ENCODE peak calls at places on chromosome 19, in six cellular contexts. L is HCT116, Y is SK-N-SH, X is K562, C is GM12878, J is H1. M is an unnamed sample.

GRCh38 chr19:29845576-29846176 is 33.9 kb downstream of the CCNE1 start:
- DNase-seq in L (no peak), Y (peak; percentile 63), X (peak; percentile 42), C (no peak), J (no peak), M (no peak)

GRCh38 chr19:38218204-38218603 is 5.8 kb downstream of the DPF1 start:
- DNase-seq in L (no peak), Y (no peak), X (no peak), C (no peak), J (no peak), M (no peak)

GRCh38 chr19:18416778-18417249 is 2.4 kb upstream of the SSBP4 start:
- DNase-seq in L (no peak), Y (peak; percentile 92), X (peak; percentile 97), C (no peak), J (no peak), M (peak; percentile 65)

GRCh38 chr19:33557720-33558119 is 36.1 kb upstream of the PEPD start:
- DNase-seq in L (no peak), Y (no peak), X (no peak), C (no peak), J (no peak), M (no peak)

GRCh38 chr19:16037424-16038195 is 38.7 kb upstream of the TPM4 start:
- DNase-seq in L (no peak), Y (peak; percentile 23), X (no peak), C (no peak), J (no peak), M (no peak)

GRCh38 chr19:17296278-17296677 is 6.9 kb downstream of the ABHD8 start:
- DNase-seq in L (no peak), Y (peak; percentile 39), X (no peak), C (no peak), J (no peak), M (no peak)

GRCh38 chr19:30228726-30229523 is 143.3 kb upstream of the ZNF536 start:
- DNase-seq in L (no peak), Y (peak; percentile 76), X (no peak), C (no peak), J (no peak), M (no peak)

GRCh38 chr19:40583283-40583682 is 6.6 kb downstream of the SHKBP1 start:
- DNase-seq in L (no peak), Y (no peak), X (no peak), C (no peak), J (no peak), M (no peak)

GRCh38 chr19:39805120-39805519 is 26.5 kb downstream of the LEUTX start:
- DNase-seq in L (no peak), Y (no peak), X (peak; percentile 20), C (no peak), J (no peak), M (no peak)

GRCh38 chr19:40549007-40549708 is 27.5 kb upstream of the SHKBP1 start:
- DNase-seq in L (peak; percentile 63), Y (peak; percentile 95), X (peak; percentile 88), C (no peak), J (peak; percentile 73), M (peak; percentile 52)

GRCh38 chr19:33748231-33748630 is 48.4 kb upstream of the KCTD15 start:
- DNase-seq in L (no peak), Y (no peak), X (no peak), C (no peak), J (no peak), M (no peak)

GRCh38 chr19:49442354-49442753 is 1.0 kb upstream of the SLC17A7 start:
- DNase-seq in L (no peak), Y (no peak), X (no peak), C (no peak), J (no peak), M (no peak)

GRCh38 chr19:50383852-50384684 is at the start of gene POLD1:
- DNase-seq in L (peak; percentile 97), Y (peak; percentile 99), X (peak; percentile 99), C (peak; percentile 91), J (peak; percentile 98), M (peak; percentile 96)

GRCh38 chr19:39237200-39238184 is 7.3 kb downstream of the IFNL3 start:
- DNase-seq in L (peak; percentile 3), Y (no peak), X (peak; percentile 55), C (peak; percentile 45), J (no peak), M (no peak)

GRCh38 chr19:41997121-41997850 is 3.3 kb upstream of the ATP1A3 start:
- DNase-seq in L (no peak), Y (peak; percentile 62), X (peak; percentile 60), C (no peak), J (no peak), M (peak; percentile 83)

GRCh38 chr19:58513694-58514563 is 2.1 kb upstream of the SLC27A5 start:
- DNase-seq in L (peak; percentile 86), Y (peak; percentile 99), X (peak; percentile 96), C (peak; percentile 85), J (peak; percentile 92), M (peak; percentile 95)

GRCh38 chr19:29873024-29873800 is 61.4 kb downstream of the CCNE1 start:
- DNase-seq in L (no peak), Y (peak; percentile 96), X (peak; percentile 61), C (no peak), J (no peak), M (peak; percentile 49)

GRCh38 chr19:50300814-50301606 is 28.2 kb downstream of the KCNC3 start:
- DNase-seq in L (peak; percentile 10), Y (no peak), X (no peak), C (no peak), J (no peak), M (no peak)

GRCh38 chr19:20999731-21000352 is 20.6 kb upstream of the ZNF430 start:
- DNase-seq in L (no peak), Y (peak; percentile 95), X (peak; percentile 65), C (peak; percentile 62), J (peak; percentile 92), M (peak; percentile 98)

DNA sequence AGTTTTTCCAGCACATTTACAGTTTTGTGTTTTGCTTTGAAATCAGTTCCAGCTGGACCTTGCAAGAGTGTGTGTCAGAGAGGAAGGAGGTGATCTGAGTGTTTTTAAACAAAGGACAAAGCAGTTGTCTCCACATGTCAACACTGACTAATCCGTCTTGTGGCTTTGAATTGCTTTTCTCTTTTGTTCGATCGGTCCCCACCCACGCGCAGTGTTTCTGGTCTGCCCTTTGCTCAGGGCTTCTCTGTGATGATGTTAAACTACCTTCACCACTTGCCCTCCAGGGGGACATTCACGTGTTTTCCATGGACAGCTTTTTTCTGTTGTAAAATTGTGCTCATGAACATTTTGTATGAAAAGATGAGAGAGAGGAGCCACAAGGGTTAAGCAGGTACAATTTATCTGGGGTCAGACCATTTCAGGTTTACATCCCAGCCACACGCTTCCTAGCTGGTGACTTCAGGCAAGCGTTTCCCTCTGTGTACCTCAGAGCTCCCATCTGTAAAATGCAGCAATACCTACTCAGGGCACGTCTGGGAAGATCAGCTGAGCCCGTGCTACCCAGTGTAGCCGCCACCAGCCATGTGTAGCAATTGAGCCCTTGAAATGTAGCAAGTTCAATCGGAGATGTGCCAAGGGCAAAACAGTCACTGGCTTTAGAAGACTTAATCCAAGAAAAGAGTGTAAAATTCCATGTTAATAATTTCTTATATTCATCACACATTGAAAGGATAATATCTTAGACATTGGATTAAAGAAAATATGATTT is 13.5 kb upstream of the PLA2G4C start:
- DNase-seq in L (peak; percentile 39), Y (no peak), X (no peak), C (no peak), J (no peak), M (no peak)
- TF ChIP-seq JUND in L (peak; percentile 12), Y (no peak), X (no peak), C (no peak), J (no peak), M (no peak)

DNA sequence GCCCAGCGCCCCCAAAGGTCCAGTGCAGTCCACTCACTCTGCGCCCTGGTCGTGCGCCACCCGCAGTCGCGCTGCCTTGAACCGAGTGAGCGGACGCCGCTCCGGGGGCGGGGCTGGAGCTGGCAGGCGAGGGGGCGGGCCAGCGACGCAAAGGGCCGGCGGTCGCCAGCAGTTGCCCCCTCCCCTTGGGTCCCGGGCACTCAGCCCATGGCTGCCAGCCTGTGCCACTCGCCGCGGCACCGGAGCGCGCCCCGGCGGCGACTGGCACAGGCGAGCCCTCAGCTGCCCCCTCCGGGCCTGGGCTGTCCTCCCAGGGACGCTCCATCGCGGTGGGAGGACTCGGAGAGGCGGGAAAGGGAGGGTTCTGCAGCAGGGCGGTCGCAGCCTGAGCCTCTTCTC is at the start of gene S1PR5:
- DNase-seq in L (no peak), Y (peak; percentile 70), X (peak; percentile 34), C (no peak), J (no peak), M (peak; percentile 58)
- TF ChIP-seq JUND in L (no peak), Y (no peak), X (no peak), C (no peak), J (no peak), M (no peak)

GRCh38 chr19:14181906-14182305 is 24.1 kb downstream of the ADGRL1 start:
- DNase-seq in L (no peak), Y (peak; percentile 14), X (no peak), C (no peak), J (no peak), M (no peak)

GRCh38 chr19:14183741-14184395 is 22.1 kb downstream of the ADGRL1 start:
- DNase-seq in L (no peak), Y (peak; percentile 74), X (no peak), C (no peak), J (no peak), M (no peak)

GRCh38 chr19:14182481-14182880 is 23.5 kb downstream of the ADGRL1 start:
- DNase-seq in L (no peak), Y (peak; percentile 42), X (no peak), C (no peak), J (no peak), M (no peak)

GRCh38 chr19:14187586-14187985 is 18.4 kb downstream of the ADGRL1 start:
- DNase-seq in L (no peak), Y (peak; percentile 11), X (peak; percentile 53), C (no peak), J (no peak), M (no peak)

DNA sequence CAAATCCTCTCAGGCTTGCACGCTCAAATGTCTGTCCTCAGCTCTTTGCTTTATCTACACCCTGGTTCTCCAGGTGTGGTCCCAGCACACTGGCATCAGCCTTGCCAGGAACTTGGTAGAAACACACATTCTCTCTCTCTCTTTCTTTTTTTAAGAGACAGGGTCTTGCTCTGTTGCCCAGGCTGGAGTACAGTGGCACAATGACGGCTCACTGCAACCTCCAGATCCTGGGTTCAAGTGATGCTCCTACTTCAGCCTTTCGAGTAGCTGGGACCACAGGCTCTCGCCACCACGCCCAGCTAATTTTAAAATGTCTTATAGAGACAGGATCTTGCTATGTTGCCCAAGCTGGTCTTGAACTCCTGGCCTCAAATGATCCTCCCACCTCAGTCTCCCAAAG is 20.8 kb downstream of the ADGRL1 start:
- DNase-seq in L (no peak), Y (no peak), X (no peak), C (no peak), J (no peak), M (no peak)
- TF ChIP-seq JUND in L (no peak), Y (no peak), X (no peak), C (no peak), J (no peak), M (no peak)

DNA sequence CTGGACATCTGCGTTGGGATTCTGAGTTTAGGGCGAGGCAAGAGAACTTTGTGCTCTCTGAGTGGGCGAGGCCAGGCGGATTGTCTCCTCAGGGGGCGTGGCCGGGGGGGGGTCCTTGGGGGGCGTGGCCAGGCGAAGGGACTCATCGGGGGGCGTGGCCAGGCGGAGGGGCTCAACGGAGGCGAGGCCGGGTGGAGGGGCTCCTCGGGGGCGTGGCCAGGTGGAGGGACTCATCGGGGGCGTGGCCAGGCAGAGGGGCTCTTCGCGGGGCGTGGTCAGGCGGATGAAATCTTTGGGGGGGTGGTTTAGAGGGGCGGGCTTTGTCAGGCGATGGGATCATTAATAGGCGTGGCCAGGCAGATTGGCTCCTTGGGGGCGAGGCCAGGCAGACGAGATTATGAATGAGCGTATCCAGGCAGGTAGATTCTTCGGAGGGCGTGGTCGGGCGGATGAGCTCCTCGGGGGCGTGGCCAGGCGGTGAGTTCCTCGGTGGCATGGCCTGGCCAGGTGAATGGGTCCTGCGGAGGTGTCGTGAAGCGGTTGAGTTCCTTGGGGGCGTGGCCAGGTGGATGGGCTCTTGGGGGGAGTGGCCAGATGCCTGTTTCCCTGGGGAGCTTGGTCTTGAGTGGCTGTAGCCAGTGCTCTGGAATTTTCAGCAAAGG is 10.3 kb upstream of the CACNG7 start:
- DNase-seq in L (peak; percentile 77), Y (peak; percentile 96), X (peak; percentile 64), C (no peak), J (peak; percentile 99), M (peak; percentile 94)
- TF ChIP-seq JUND in L (no peak), Y (no peak), X (no peak), C (no peak), J (no peak), M (no peak)